ENCODE peak calls at places on chromosomes 5 and 9, in four cellular contexts. One of them, this sample, is unnamed. For H3K4me1, the result is how much of the 10 kb centered on the place peaks cover.

GRCh38 chr9:136805207-136805740 is 2.5 kb upstream of the RABL6 start:
- DNase-seq in fibroblast of lung: no peak
- DNase-seq in lower lobe of right lung: no peak
- DNase-seq in heart left ventricle: no peak
- DNase-seq in this sample: no peak

GRCh38 chr9:135214706-135215105 is 127.2 kb downstream of the OLFM1 start:
- DNase-seq in fibroblast of lung: no peak
- DNase-seq in lower lobe of right lung: peak
- DNase-seq in heart left ventricle: no peak
- DNase-seq in this sample: no peak

GRCh38 chr5:55063220-55063863 is 39.1 kb upstream of the GZMA start:
- DNase-seq in fibroblast of lung: no peak
- DNase-seq in lower lobe of right lung: no peak
- DNase-seq in heart left ventricle: no peak
- DNase-seq in this sample: no peak

GRCh38 chr5:79237735-79238560 is 2.0 kb downstream of the JMY start:
- DNase-seq in fibroblast of lung: peak
- DNase-seq in lower lobe of right lung: no peak
- DNase-seq in heart left ventricle: no peak
- DNase-seq in this sample: no peak

GRCh38 chr9:110257971-110258370 is 1.7 kb upstream of the TXN start:
- DNase-seq in fibroblast of lung: no peak
- DNase-seq in lower lobe of right lung: no peak
- DNase-seq in heart left ventricle: no peak
- DNase-seq in this sample: no peak

GRCh38 chr9:119366909-119367690 is 2.1 kb downstream of the BRINP1 start:
- DNase-seq in fibroblast of lung: no peak
- DNase-seq in lower lobe of right lung: no peak
- DNase-seq in heart left ventricle: no peak
- DNase-seq in this sample: no peak

GRCh38 chr5:34606101-34606500 is 50.0 kb upstream of the RAI14 start:
- DNase-seq in fibroblast of lung: no peak
- DNase-seq in lower lobe of right lung: no peak
- DNase-seq in heart left ventricle: no peak
- DNase-seq in this sample: no peak

GRCh38 chr9:134922066-134922931 is 4.6 kb upstream of the FCN1 start:
- DNase-seq in fibroblast of lung: peak
- DNase-seq in lower lobe of right lung: peak
- DNase-seq in heart left ventricle: peak
- DNase-seq in this sample: no peak

GRCh38 chr5:633521-633955 is 21.4 kb downstream of the CEP72 start:
- DNase-seq in fibroblast of lung: peak
- DNase-seq in lower lobe of right lung: peak
- DNase-seq in heart left ventricle: no peak
- DNase-seq in this sample: peak

GRCh38 chr5:110665184-110665726 is 61.2 kb downstream of the TMEM232 start:
- DNase-seq in fibroblast of lung: no peak
- DNase-seq in lower lobe of right lung: no peak
- DNase-seq in heart left ventricle: no peak
- DNase-seq in this sample: no peak

GRCh38 chr5:115898656-115899055 is 56.9 kb downstream of the AP3S1 start:
- DNase-seq in fibroblast of lung: no peak
- DNase-seq in lower lobe of right lung: no peak
- DNase-seq in heart left ventricle: no peak
- DNase-seq in this sample: no peak

GRCh38 chr9:90441814-90442213 is 200.8 kb downstream of the DIRAS2 start:
- DNase-seq in fibroblast of lung: no peak
- DNase-seq in lower lobe of right lung: no peak
- DNase-seq in heart left ventricle: no peak
- DNase-seq in this sample: no peak

GRCh38 chr5:75435101-75435500 is 76.3 kb downstream of the CERT1 start:
- DNase-seq in fibroblast of lung: no peak
- DNase-seq in lower lobe of right lung: no peak
- DNase-seq in heart left ventricle: no peak
- DNase-seq in this sample: no peak

GRCh38 chr9:89048611-89049010 is 57.3 kb downstream of the S1PR3 start:
- DNase-seq in fibroblast of lung: no peak
- DNase-seq in lower lobe of right lung: no peak
- DNase-seq in heart left ventricle: no peak
- DNase-seq in this sample: no peak

GRCh38 chr5:139588962-139589361 is 27.8 kb downstream of the UBE2D2 start:
- DNase-seq in fibroblast of lung: no peak
- DNase-seq in lower lobe of right lung: no peak
- DNase-seq in heart left ventricle: no peak
- DNase-seq in this sample: no peak

GRCh38 chr5:135462304-135462703 is 10.2 kb upstream of the TIFAB start:
- DNase-seq in fibroblast of lung: peak
- DNase-seq in lower lobe of right lung: no peak
- DNase-seq in heart left ventricle: no peak
- DNase-seq in this sample: peak

GRCh38 chr5:169433221-169433651 is 132.3 kb upstream of the SLIT3 start:
- DNase-seq in fibroblast of lung: no peak
- DNase-seq in lower lobe of right lung: no peak
- DNase-seq in heart left ventricle: no peak
- DNase-seq in this sample: no peak

GRCh38 chr5:79702606-79703380 is 13.2 kb downstream of the CMYA5 start:
- DNase-seq in fibroblast of lung: peak
- DNase-seq in lower lobe of right lung: no peak
- DNase-seq in heart left ventricle: peak
- DNase-seq in this sample: peak

GRCh38 chr5:75512383-75513074 is 838 bp downstream of the POLK start:
- DNase-seq in fibroblast of lung: peak
- DNase-seq in lower lobe of right lung: no peak
- DNase-seq in heart left ventricle: no peak
- DNase-seq in this sample: no peak

GRCh38 chr9:85268024-85268610 is 473.6 kb downstream of the AGTPBP1 start:
- DNase-seq in fibroblast of lung: no peak
- DNase-seq in lower lobe of right lung: no peak
- DNase-seq in heart left ventricle: no peak
- DNase-seq in this sample: no peak

GRCh38 chr9:87256973-87257372 is 240.7 kb upstream of the DAPK1 start:
- DNase-seq in fibroblast of lung: no peak
- DNase-seq in lower lobe of right lung: no peak
- DNase-seq in heart left ventricle: no peak
- DNase-seq in this sample: no peak

GRCh38 chr5:119315516-119315949 is 40.3 kb upstream of the TNFAIP8 start:
- DNase-seq in fibroblast of lung: peak
- DNase-seq in lower lobe of right lung: no peak
- DNase-seq in heart left ventricle: no peak
- DNase-seq in this sample: no peak
- H3K4me1 ChIP-seq in fibroblast of lung: under half
- H3K4me1 ChIP-seq in lower lobe of right lung: under half
- H3K4me1 ChIP-seq in heart left ventricle: under half
- H3K4me1 ChIP-seq in this sample: under half

DNA sequence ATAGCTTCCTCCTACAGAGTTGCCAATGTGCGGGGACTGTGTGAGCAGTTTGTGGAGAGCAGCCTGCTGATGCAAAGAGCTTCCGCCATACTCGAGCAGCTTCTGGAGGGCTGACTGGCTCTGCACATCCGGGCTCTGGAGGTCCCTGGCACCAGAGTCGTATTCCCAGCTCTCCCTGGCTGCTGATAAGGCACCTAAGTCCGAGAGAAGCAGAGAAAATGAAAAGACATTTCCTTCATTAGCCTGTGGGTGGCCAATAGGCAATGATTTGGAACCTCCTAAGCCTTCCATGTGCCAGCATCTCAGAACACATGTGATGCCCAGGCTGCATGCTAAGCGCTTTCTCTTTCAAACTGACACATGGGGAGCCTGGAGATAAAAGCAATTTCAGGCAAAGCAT is 94.3 kb downstream of the TSSK1B start:
- DNase-seq in fibroblast of lung: no peak
- DNase-seq in lower lobe of right lung: no peak
- DNase-seq in heart left ventricle: no peak
- DNase-seq in this sample: no peak
- H3K4me3 ChIP-seq in fibroblast of lung: no peak
- H3K4me3 ChIP-seq in lower lobe of right lung: no peak
- H3K4me3 ChIP-seq in heart left ventricle: peak
- H3K4me3 ChIP-seq in this sample: no peak

GRCh38 chr5:68647743-68648142 is 432.2 kb downstream of the PIK3R1 start:
- DNase-seq in fibroblast of lung: no peak
- DNase-seq in lower lobe of right lung: no peak
- DNase-seq in heart left ventricle: no peak
- DNase-seq in this sample: no peak

GRCh38 chr5:68644971-68645370 is 429.4 kb downstream of the PIK3R1 start:
- DNase-seq in fibroblast of lung: no peak
- DNase-seq in lower lobe of right lung: no peak
- DNase-seq in heart left ventricle: no peak
- DNase-seq in this sample: no peak

GRCh38 chr5:68652507-68652906 is 437.0 kb downstream of the PIK3R1 start:
- DNase-seq in fibroblast of lung: peak
- DNase-seq in lower lobe of right lung: no peak
- DNase-seq in heart left ventricle: no peak
- DNase-seq in this sample: no peak

GRCh38 chr5:68646142-68646541 is 430.6 kb downstream of the PIK3R1 start:
- DNase-seq in fibroblast of lung: peak
- DNase-seq in lower lobe of right lung: no peak
- DNase-seq in heart left ventricle: no peak
- DNase-seq in this sample: no peak

GRCh38 chr5:68648944-68649874 is 433.7 kb downstream of the PIK3R1 start:
- DNase-seq in fibroblast of lung: no peak
- DNase-seq in lower lobe of right lung: no peak
- DNase-seq in heart left ventricle: no peak
- DNase-seq in this sample: no peak
- H3K4me1 ChIP-seq in fibroblast of lung: under half
- H3K4me1 ChIP-seq in lower lobe of right lung: under half
- H3K4me1 ChIP-seq in heart left ventricle: under half
- H3K4me1 ChIP-seq in this sample: under half

GRCh38 chr9:27109621-27110020 is 596 bp downstream of the TEK start:
- DNase-seq in fibroblast of lung: no peak
- DNase-seq in lower lobe of right lung: no peak
- DNase-seq in heart left ventricle: no peak
- DNase-seq in this sample: no peak

GRCh38 chr9:27112235-27112634 is 3.2 kb downstream of the TEK start:
- DNase-seq in fibroblast of lung: no peak
- DNase-seq in lower lobe of right lung: no peak
- DNase-seq in heart left ventricle: no peak
- DNase-seq in this sample: no peak

GRCh38 chr9:27107241-27107640 is 1.8 kb upstream of the TEK start:
- DNase-seq in fibroblast of lung: no peak
- DNase-seq in lower lobe of right lung: no peak
- DNase-seq in heart left ventricle: no peak
- DNase-seq in this sample: no peak

GRCh38 chr9:27110181-27110580 is 1.2 kb downstream of the TEK start:
- DNase-seq in fibroblast of lung: no peak
- DNase-seq in lower lobe of right lung: no peak
- DNase-seq in heart left ventricle: no peak
- DNase-seq in this sample: no peak

DNA sequence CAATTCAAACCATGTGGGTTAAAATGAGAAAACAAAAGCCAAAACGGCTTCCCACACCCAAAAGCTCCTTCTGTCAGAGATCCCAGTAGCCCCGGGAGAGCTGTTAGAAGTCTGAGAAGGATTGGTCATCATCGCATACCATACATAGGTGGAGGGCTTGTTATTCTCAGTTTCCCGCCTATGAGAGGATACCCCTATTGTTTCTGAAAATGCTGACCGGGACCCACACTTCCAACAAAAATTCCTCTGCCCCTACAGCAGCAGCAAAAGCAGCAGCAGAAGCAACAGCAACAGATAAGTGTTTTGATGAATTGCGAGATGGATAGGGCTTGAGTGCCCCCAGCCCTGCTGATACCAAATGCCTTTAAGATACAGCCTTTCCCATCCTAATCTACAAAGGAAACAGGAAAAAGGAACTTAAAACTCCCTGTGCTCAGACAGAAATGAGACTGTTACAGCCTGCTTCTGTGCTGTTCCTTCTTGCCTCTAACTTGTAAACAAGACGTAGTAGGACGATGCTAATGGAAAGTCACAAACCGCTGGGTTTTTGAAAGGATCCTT is at the start of gene TEK:
- DNase-seq in fibroblast of lung: peak
- DNase-seq in lower lobe of right lung: no peak
- DNase-seq in heart left ventricle: no peak
- DNase-seq in this sample: no peak
- H3K4me3 ChIP-seq in fibroblast of lung: no peak
- H3K4me3 ChIP-seq in lower lobe of right lung: peak
- H3K4me3 ChIP-seq in heart left ventricle: peak
- H3K4me3 ChIP-seq in this sample: no peak

GRCh38 chr9:127786773-127787123 is 914 bp downstream of the CDK9 start:
- DNase-seq in fibroblast of lung: peak
- DNase-seq in lower lobe of right lung: no peak
- DNase-seq in heart left ventricle: no peak
- DNase-seq in this sample: no peak

GRCh38 chr9:127785933-127786772 is at the start of gene CDK9:
- DNase-seq in fibroblast of lung: peak
- DNase-seq in lower lobe of right lung: peak
- DNase-seq in heart left ventricle: peak
- DNase-seq in this sample: peak

GRCh38 chr9:127789179-127789578 is 3.3 kb downstream of the CDK9 start:
- DNase-seq in fibroblast of lung: no peak
- DNase-seq in lower lobe of right lung: no peak
- DNase-seq in heart left ventricle: no peak
- DNase-seq in this sample: no peak

GRCh38 chr9:127790094-127790855 is 4.4 kb downstream of the CDK9 start:
- DNase-seq in fibroblast of lung: no peak
- DNase-seq in lower lobe of right lung: no peak
- DNase-seq in heart left ventricle: no peak
- DNase-seq in this sample: no peak

DNA sequence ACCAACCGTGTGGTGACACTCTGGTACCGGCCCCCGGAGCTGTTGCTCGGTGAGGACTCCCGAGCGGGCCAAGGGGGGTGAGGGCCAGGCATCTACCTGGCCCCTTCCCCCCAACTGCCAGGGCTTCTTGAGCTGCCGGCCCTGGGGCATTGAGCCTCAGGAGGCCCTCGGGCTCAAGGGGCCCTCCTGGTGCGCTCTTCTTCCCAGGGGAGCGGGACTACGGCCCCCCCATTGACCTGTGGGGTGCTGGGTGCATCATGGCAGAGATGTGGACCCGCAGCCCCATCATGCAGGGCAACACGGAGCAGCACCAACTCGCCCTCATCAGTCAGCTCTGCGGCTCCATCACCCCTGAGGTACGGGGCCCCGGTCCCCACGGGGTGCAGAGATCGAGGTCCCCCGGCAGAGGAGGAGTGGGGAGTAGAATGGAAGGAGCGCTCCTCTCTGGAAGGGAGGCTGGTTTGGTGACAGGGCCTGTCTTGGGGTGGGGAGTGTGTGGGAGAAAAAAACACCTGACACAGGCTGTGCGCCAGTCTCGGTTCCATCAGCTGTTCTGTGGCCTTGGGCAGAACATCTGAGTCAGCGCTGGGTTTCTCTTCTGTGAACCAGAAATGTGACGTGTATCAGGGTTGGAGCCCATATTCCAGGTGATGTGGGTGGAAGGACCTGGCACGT is 2.6 kb downstream of the CDK9 start:
- DNase-seq in fibroblast of lung: no peak
- DNase-seq in lower lobe of right lung: no peak
- DNase-seq in heart left ventricle: no peak
- DNase-seq in this sample: no peak
- H3K4me1 ChIP-seq in fibroblast of lung: under half
- H3K4me1 ChIP-seq in lower lobe of right lung: half or more
- H3K4me1 ChIP-seq in heart left ventricle: under half
- H3K4me1 ChIP-seq in this sample: under half